ENCODE peak calls at places on chromosomes 1 and 21, in five cellular contexts. P, K, R, D and I are unnamed samples.

GRCh38 chr21:26756491-26757159 is 88.6 kb downstream of the ADAMTS1 start:
- DNase-seq in K (no peak), R (no peak), D (no peak), P (no peak), I (no peak)

GRCh38 chr1:4494558-4494957 is 159.9 kb upstream of the AJAP1 start:
- DNase-seq in D (no peak), R (peak), P (peak), K (no peak), I (no peak)

GRCh38 chr1:57908471-57908870 is 484.6 kb upstream of the DAB1 start:
- DNase-seq in P (peak), K (no peak), D (no peak), R (no peak), I (no peak)

GRCh38 chr1:11473635-11474034 is 5.3 kb upstream of the DISP3 start:
- DNase-seq in P (no peak), R (peak), D (peak), K (no peak), I (no peak)

GRCh38 chr1:76668046-76668445 is 199.2 kb upstream of the ST6GALNAC5 start:
- DNase-seq in R (no peak), P (no peak), D (no peak), K (no peak), I (no peak)

GRCh38 chr21:36388076-36388475 is 2.9 kb downstream of the CHAF1B start:
- DNase-seq in R (no peak), P (no peak), D (no peak), K (no peak), I (no peak)

GRCh38 chr1:30680879-30681278 is 42.5 kb downstream of the MATN1 start:
- DNase-seq in D (no peak), K (no peak), P (no peak), R (no peak), I (no peak)

GRCh38 chr1:96416111-96416595 is 305.4 kb upstream of the PTBP2 start:
- DNase-seq in P (peak), D (no peak), K (no peak), R (no peak), I (no peak)

GRCh38 chr1:180912211-180912800 is 391 bp upstream of the KIAA1614 start:
- DNase-seq in D (no peak), P (no peak), R (peak), K (no peak), I (no peak)

GRCh38 chr1:201602413-201603265 is 63.7 kb downstream of the NAV1 start:
- DNase-seq in D (no peak), K (no peak), P (no peak), R (no peak), I (no peak)

GRCh38 chr1:171787686-171788480 is 6.4 kb downstream of the METTL13 start:
- DNase-seq in D (no peak), R (no peak), P (no peak), K (no peak), I (no peak)

GRCh38 chr1:1420654-1421134 is 382 bp downstream of the ANKRD65 start:
- DNase-seq in R (no peak), K (no peak), D (no peak), P (peak), I (no peak)

GRCh38 chr1:3688356-3688755 is 36.0 kb downstream of the TP73 start:
- DNase-seq in P (no peak), D (no peak), K (no peak), R (peak), I (no peak)

GRCh38 chr1:248592655-248593054 is 4.8 kb downstream of the OR2T10 start:
- DNase-seq in K (no peak), D (no peak), P (no peak), R (no peak), I (no peak)

GRCh38 chr1:248597589-248597988 is at the start of gene OR2T10:
- DNase-seq in K (no peak), R (no peak), P (no peak), D (no peak), I (no peak)

GRCh38 chr1:248599396-248599795 is 1.9 kb upstream of the OR2T10 start:
- DNase-seq in K (no peak), D (no peak), P (no peak), R (no peak), I (no peak)

GRCh38 chr1:248593226-248593625 is 4.3 kb downstream of the OR2T10 start:
- DNase-seq in K (no peak), P (no peak), D (no peak), R (no peak), I (no peak)

GRCh38 chr1:248596615-248597014 is 885 bp downstream of the OR2T10 start:
- DNase-seq in K (no peak), P (no peak), D (no peak), R (no peak), I (no peak)
- TF ChIP-seq YY1 in K (no peak), P (no peak), D (no peak), R (no peak), I (no peak)

GRCh38 chr1:41033272-41033671 is 11.7 kb upstream of the SLFNL1 start:
- DNase-seq in D (no peak), K (no peak), R (no peak), P (no peak), I (no peak)

GRCh38 chr1:41041866-41042265 is 20.3 kb upstream of the SLFNL1 start:
- DNase-seq in P (no peak), K (no peak), R (no peak), D (no peak), I (no peak)

GRCh38 chr1:41037116-41037903 is 15.8 kb upstream of the SLFNL1 start:
- DNase-seq in D (no peak), K (no peak), R (no peak), P (no peak), I (no peak)

GRCh38 chr1:41032147-41032546 is 10.6 kb upstream of the SLFNL1 start:
- DNase-seq in D (no peak), P (no peak), K (no peak), R (no peak), I (no peak)

DNA sequence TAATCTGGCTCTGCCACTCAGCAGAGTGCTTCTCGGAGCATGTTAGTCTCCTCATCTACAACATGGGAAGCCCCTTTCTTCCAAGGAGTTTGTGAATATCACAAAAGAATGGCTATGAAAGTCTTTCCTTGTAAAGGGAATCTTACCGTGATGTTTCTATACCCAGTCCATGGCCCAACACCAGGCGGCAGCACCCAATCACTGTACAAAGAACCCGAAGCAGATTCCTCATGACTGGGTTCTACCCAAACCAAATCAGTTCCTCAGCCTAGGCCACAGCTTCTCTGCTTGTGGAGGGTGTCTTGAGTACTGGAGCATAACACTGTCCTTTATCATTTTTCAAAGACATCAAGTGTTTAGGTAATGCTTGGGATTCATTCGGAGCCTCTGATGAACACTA is 16.6 kb upstream of the SLFNL1 start:
- DNase-seq in D (no peak), P (no peak), K (no peak), R (no peak), I (no peak)
- TF ChIP-seq YY1 in D (no peak), P (no peak), K (no peak), R (no peak), I (no peak)

DNA sequence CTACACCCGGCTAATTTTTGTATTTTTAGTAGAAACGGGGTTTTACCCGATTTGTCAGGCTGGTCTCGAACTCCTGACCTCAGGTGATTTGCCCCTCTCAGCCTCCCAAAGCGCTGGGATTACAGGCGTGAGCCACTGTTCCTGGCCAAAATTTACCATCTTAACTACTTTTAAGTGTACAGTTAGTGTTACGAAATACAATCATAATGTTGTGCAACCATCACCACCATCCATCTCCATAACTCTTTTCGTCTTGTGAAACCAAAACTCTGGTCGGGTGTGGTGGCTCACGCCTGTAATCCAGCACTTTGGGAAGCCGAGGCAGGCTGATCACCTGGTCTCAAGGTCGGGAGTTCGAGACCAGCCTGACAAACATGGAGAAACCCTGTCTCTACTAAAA is 14.1 kb upstream of the ZBTB40 start:
- DNase-seq in K (no peak), D (no peak), R (no peak), P (no peak), I (no peak)
- TF ChIP-seq YY1 in K (no peak), D (no peak), R (no peak), P (no peak), I (no peak)

GRCh38 chr1:156123356-156124196 is 9.1 kb downstream of the LMNA start:
- DNase-seq in P (peak), R (peak), K (peak), D (peak), I (peak)
- TF ChIP-seq YY1 in P (no peak), R (no peak), K (peak), D (peak), I (no peak)

GRCh38 chr1:228664399-228664914 is 70.8 kb upstream of the RHOU start:
- DNase-seq in R (peak), D (peak), P (peak), K (peak), I (peak)
- TF ChIP-seq YY1 in R (no peak), D (no peak), P (no peak), K (no peak), I (no peak)

DNA sequence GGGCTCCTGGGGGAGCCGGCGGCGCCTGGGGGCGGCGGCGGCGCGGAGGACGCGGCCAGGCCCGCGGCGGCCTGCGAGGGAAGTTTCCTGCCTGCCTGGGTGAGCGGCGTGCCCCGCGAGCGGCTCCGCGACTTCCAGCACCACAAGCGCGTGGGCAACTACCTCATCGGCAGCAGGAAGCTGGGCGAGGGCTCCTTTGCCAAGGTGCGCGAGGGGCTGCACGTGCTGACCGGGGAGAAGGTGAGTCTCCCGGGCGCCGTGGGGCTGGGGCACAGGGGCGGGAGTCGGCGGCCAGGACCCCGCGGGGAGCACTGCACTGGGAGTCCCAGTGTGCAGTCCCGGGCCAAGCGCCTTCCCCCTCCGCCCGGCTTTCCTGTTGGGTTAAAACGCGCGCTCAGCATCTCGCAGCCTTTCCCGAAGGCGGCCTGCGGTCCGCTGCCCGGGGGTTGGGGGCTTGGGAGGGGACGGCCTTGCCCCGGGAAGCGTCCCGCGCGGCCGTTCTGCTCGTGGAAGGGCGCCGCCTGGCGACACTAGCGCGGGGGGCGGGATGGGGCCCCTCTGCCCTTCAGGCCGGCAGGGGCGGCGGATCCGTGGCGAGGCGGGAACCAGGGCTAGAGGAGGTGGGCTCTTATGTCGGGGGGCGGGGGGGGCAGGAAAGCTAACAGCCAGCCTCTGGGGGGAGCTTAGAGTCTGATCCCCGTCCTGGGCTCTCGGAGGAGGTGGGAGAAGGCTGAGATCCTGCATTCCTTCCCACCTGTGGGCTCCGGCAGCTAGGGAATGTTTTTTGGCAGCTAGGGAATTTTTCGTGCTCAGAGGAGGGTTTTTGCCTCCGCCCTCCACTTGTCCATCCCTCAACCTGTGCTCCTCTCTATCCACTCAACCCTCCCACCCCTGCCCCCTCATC is 1.1 kb downstream of the HUNK start:
- DNase-seq in D (no peak), P (peak), R (peak), K (no peak), I (peak)
- TF ChIP-seq YY1 in D (no peak), P (no peak), R (no peak), K (no peak), I (no peak)

DNA sequence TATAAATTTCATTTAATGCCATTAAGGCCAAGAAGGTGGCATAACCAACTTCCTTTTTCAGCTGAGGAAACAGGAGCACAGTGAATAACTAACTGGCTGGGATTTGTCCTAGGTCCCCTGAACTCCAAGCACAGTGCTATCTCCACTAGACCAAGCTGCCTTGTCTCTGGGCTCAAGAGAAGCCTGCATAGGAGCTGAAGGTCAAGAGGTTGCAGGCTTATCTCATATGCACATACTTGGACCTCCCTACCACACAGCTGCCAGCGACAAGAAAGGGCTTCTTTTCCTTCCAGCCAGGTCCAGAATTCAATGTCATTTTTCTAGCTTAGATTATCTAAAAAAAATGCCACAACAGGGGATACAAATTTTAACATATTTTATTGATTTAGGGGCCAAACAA is 27.1 kb downstream of the AK2 start:
- DNase-seq in K (no peak), D (no peak), P (no peak), R (no peak), I (no peak)
- TF ChIP-seq YY1 in K (no peak), D (no peak), P (no peak), R (no peak), I (no peak)

DNA sequence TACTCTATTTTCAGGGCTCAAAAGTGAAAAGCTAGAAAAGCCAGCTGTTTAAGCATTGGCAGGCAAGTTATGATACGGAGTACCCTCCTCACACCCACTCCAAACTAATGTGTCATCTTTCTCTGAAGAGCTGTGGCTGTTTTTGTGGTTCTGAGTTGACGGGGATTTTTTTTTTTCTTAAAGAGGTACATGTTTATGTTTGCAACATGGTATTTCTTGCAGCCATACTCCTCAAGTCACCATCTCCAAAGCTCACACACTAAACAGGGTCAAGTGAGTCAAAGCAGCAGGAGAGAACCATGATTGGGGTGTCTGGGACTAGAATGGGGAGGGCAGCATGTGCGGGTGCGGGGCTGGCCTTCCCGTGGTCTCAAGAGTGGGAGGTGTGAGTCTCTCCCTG is 347.2 kb downstream of the DISC1 start:
- DNase-seq in P (no peak), D (no peak), K (no peak), R (no peak), I (no peak)
- TF ChIP-seq YY1 in P (no peak), D (no peak), K (no peak), R (no peak), I (no peak)

GRCh38 chr1:65820983-65821382 is 28.3 kb downstream of the PDE4B start:
- DNase-seq in D (no peak), R (no peak), P (no peak), K (no peak), I (no peak)
- TF ChIP-seq YY1 in D (no peak), R (no peak), P (no peak), K (no peak), I (no peak)